ENCODE peak calls at places on chromosomes 4 and X, in ten cellular contexts. M, Q, R, J, X, W, T, U, L and C are unnamed samples.

GRCh38 chr4:182240161-182241130 is 2.8 kb upstream of the TENM3 start:
- DNase-seq in M (peak; percentile 86), Q (no peak), R (no peak), J (no peak), X (no peak), W (peak; percentile 73), T (no peak), U (no peak), L (no peak), C (no peak)

GRCh38 chr4:32025840-32026459 is 1305.8 kb downstream of the PCDH7 start:
- DNase-seq in M (peak; percentile 3), Q (no peak), R (no peak), J (peak; percentile 35), X (no peak), W (peak; percentile 57), T (no peak), U (peak; percentile 21), L (peak; percentile 48), C (no peak)

GRCh38 chrX:87299563-87300160 is 217.9 kb upstream of the KLHL4 start:
- DNase-seq in M (peak; percentile 24), Q (no peak), R (no peak), J (no peak), X (no peak), W (no peak), T (no peak), U (no peak), L (no peak), C (no peak)

GRCh38 chr4:147543039-147543438 is 62.1 kb downstream of the EDNRA start:
- DNase-seq in M (peak; percentile 47), Q (no peak), R (no peak), J (no peak), X (no peak), W (no peak), T (no peak), U (no peak), L (no peak), C (no peak)

GRCh38 chrX:108307408-108308085 is 130.7 kb downstream of the COL4A6 start:
- DNase-seq in M (no peak), Q (no peak), R (peak; percentile 61), J (no peak), X (no peak), W (no peak), T (no peak), U (no peak), L (no peak), C (no peak)

GRCh38 chr4:70948665-70949284 is 44.7 kb upstream of the DCK start:
- DNase-seq in M (no peak), Q (no peak), R (no peak), J (no peak), X (no peak), W (no peak), T (no peak), U (no peak), L (no peak), C (no peak)

GRCh38 chrX:120562569-120562926 is 1.8 kb upstream of the CUL4B start:
- DNase-seq in M (no peak), Q (no peak), R (no peak), J (no peak), X (no peak), W (no peak), T (no peak), U (no peak), L (no peak), C (no peak)

GRCh38 chr4:84032372-84032771 is 466.7 kb downstream of the NKX6-1 start:
- DNase-seq in M (no peak), Q (no peak), R (no peak), J (no peak), X (no peak), W (no peak), T (no peak), U (no peak), L (no peak), C (no peak)

GRCh38 chr4:42478941-42479340 is 81.7 kb downstream of the SHISA3 start:
- DNase-seq in M (no peak), Q (no peak), R (no peak), J (no peak), X (no peak), W (no peak), T (no peak), U (no peak), L (no peak), C (no peak)

GRCh38 chrX:119690921-119691716 is 1.8 kb downstream of the SEPTIN6 start:
- DNase-seq in M (peak; percentile 42), Q (no peak), R (no peak), J (peak; percentile 11), X (peak; percentile 54), W (no peak), T (no peak), U (no peak), L (no peak), C (no peak)

GRCh38 chr4:93777081-93777460 is 51.5 kb upstream of the ATOH1 start:
- DNase-seq in M (no peak), Q (no peak), R (no peak), J (no peak), X (no peak), W (no peak), T (no peak), U (no peak), L (no peak), C (no peak)

GRCh38 chr4:13546855-13547562 is 2.7 kb upstream of the NKX3-2 start:
- DNase-seq in M (no peak), Q (peak; percentile 81), R (no peak), J (peak; percentile 44), X (no peak), W (peak; percentile 87), T (no peak), U (peak; percentile 31), L (no peak), C (no peak)

GRCh38 chr4:121594796-121595526 is 101.8 kb downstream of the ANXA5 start:
- DNase-seq in M (peak; percentile 66), Q (peak; percentile 52), R (no peak), J (no peak), X (no peak), W (no peak), T (peak; percentile 38), U (no peak), L (no peak), C (no peak)

GRCh38 chr4:185395255-185395955 is at the start of gene LRP2BP:
- DNase-seq in M (peak; percentile 97), Q (peak; percentile 18), R (no peak), J (no peak), X (peak; percentile 18), W (no peak), T (no peak), U (no peak), L (no peak), C (no peak)

GRCh38 chrX:102985182-102985581 is 48.1 kb downstream of the RAB40AL start:
- DNase-seq in M (no peak), Q (no peak), R (no peak), J (no peak), X (no peak), W (no peak), T (no peak), U (no peak), L (no peak), C (no peak)

GRCh38 chr4:2096073-2096609 is 37.0 kb downstream of the NAT8L start:
- DNase-seq in M (no peak), Q (no peak), R (no peak), J (no peak), X (no peak), W (peak; percentile 20), T (no peak), U (no peak), L (no peak), C (no peak)

GRCh38 chr4:1041147-1041935 is 29.9 kb downstream of the FGFRL1 start:
- DNase-seq in M (peak; percentile 54), Q (peak; percentile 90), R (no peak), J (no peak), X (no peak), W (peak; percentile 65), T (no peak), U (no peak), L (no peak), C (no peak)
- H3K4me1 ChIP-seq in M (peaks cover 21% of the 10 kb centered on the region), Q (peaks cover 50% of the 10 kb centered on the region), R (peaks cover 28% of the 10 kb centered on the region), J (no peaks in the 10 kb centered on the region), X (no peaks in the 10 kb centered on the region), W (no peaks in the 10 kb centered on the region), T (peaks cover 9% of the 10 kb centered on the region), U (peaks cover 4% of the 10 kb centered on the region), L (peaks cover 31% of the 10 kb centered on the region), C (no peaks in the 10 kb centered on the region)

DNA sequence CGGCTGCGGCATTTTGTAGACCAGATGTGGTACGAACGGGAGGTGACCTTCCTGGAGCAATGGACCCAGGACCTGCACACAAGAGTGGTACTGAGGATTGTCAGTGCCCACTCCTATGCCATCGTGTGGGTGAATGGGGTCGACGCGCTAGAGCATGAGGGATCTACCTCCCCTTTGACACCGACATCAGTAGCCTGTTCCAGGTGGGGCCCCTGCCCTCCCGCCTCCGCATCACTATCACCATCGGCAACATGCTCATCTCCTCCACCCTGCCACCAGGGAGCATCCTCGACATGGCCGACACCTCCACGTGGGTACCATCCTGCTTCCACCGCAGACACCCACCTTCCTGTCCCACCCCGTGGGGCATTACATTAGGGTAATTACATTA is 46.2 kb downstream of the SMARCA5 start:
- DNase-seq in M (no peak), Q (no peak), R (no peak), J (no peak), X (no peak), W (no peak), T (no peak), U (no peak), L (no peak), C (no peak)
- H3K27ac ChIP-seq in M (no peak overlapping the region), Q (peak overlapping the region; percentile 63), R (peak overlapping the region; percentile 42), J (peak overlapping the region; percentile 69), X (peak overlapping the region; percentile 66), W (no peak overlapping the region), T (no peak overlapping the region), U (no peak overlapping the region), L (peak overlapping the region; percentile 33), C (no peak overlapping the region)

GRCh38 chrX:47976254-47977151 is 27.3 kb downstream of the ZNF182 start:
- DNase-seq in M (no peak), Q (no peak), R (no peak), J (no peak), X (no peak), W (no peak), T (no peak), U (no peak), L (no peak), C (no peak)
- H3K9me3 ChIP-seq in M (no peaks in the 10 kb centered on the region), Q (peaks cover 37% of the 10 kb centered on the region), R (peaks cover 40% of the 10 kb centered on the region), J (peaks cover 5% of the 10 kb centered on the region), X (peaks cover 49% of the 10 kb centered on the region), W (peaks cover 79% of the 10 kb centered on the region), T (no peaks in the 10 kb centered on the region), U (peaks cover 21% of the 10 kb centered on the region), L (peaks cover 15% of the 10 kb centered on the region), C (peaks cover 6% of the 10 kb centered on the region)

GRCh38 chr4:80171656-80172055 is 25.6 kb upstream of the PRDM8 start:
- DNase-seq in M (no peak), Q (no peak), R (no peak), J (no peak), X (no peak), W (no peak), T (no peak), U (no peak), L (no peak), C (no peak)
- H3K4me1 ChIP-seq in M (no peaks in the 10 kb centered on the region), Q (peaks cover 27% of the 10 kb centered on the region), R (no peaks in the 10 kb centered on the region), J (no peaks in the 10 kb centered on the region), X (peaks cover 43% of the 10 kb centered on the region), W (no peaks in the 10 kb centered on the region), T (no peaks in the 10 kb centered on the region), U (no peaks in the 10 kb centered on the region), L (no peaks in the 10 kb centered on the region), C (no peaks in the 10 kb centered on the region)

GRCh38 chr4:122806981-122807679 is 19.5 kb upstream of the FGF2 start:
- DNase-seq in M (no peak), Q (no peak), R (no peak), J (no peak), X (no peak), W (no peak), T (no peak), U (no peak), L (no peak), C (no peak)
- H3K27ac ChIP-seq in M (no peak overlapping the region), Q (no peak overlapping the region), R (no peak overlapping the region), J (no peak overlapping the region), X (no peak overlapping the region), W (no peak overlapping the region), T (no peak overlapping the region), U (no peak overlapping the region), L (no peak overlapping the region), C (no peak overlapping the region)